ENCODE peak calls at places on chromosomes 4 and X, in seven cellular contexts. One of them, this sample, is unnamed.

GRCh38 chrX:149131780-149132179 is 373.3 kb downstream of the IDS start:
- DNase-seq in IMR-90: no peak
- DNase-seq in tibial nerve: no peak
- DNase-seq in sigmoid colon: no peak
- DNase-seq in testis: no peak
- DNase-seq in vagina: no peak
- DNase-seq in H54: no peak
- DNase-seq in this sample: no peak

GRCh38 chrX:10529344-10529743 is 91.0 kb downstream of the MID1 start:
- DNase-seq in IMR-90: peak; percentile 60
- DNase-seq in tibial nerve: no peak
- DNase-seq in sigmoid colon: no peak
- DNase-seq in testis: no peak
- DNase-seq in vagina: no peak
- DNase-seq in H54: no peak
- DNase-seq in this sample: no peak

GRCh38 chrX:51257490-51257889 is 75.1 kb upstream of the NUDT10 start:
- DNase-seq in IMR-90: no peak
- DNase-seq in tibial nerve: no peak
- DNase-seq in sigmoid colon: no peak
- DNase-seq in testis: no peak
- DNase-seq in vagina: no peak
- DNase-seq in H54: no peak
- DNase-seq in this sample: no peak

GRCh38 chrX:134753185-134754008 is 95.1 kb upstream of the PLAC1 start:
- DNase-seq in IMR-90: peak; percentile 65
- DNase-seq in tibial nerve: no peak
- DNase-seq in sigmoid colon: no peak
- DNase-seq in testis: no peak
- DNase-seq in vagina: no peak
- DNase-seq in H54: peak; percentile 13
- DNase-seq in this sample: no peak

GRCh38 chr4:185028625-185029024 is 10.3 kb downstream of the HELT start:
- DNase-seq in IMR-90: no peak
- DNase-seq in tibial nerve: no peak
- DNase-seq in sigmoid colon: no peak
- DNase-seq in testis: no peak
- DNase-seq in vagina: no peak
- DNase-seq in H54: no peak
- DNase-seq in this sample: no peak

GRCh38 chr4:112895785-112896184 is 153.7 kb upstream of the ANK2 start:
- DNase-seq in IMR-90: no peak
- DNase-seq in tibial nerve: no peak
- DNase-seq in sigmoid colon: no peak
- DNase-seq in testis: no peak
- DNase-seq in vagina: no peak
- DNase-seq in H54: no peak
- DNase-seq in this sample: no peak

GRCh38 chr4:7430368-7430964 is 4.3 kb downstream of the PSAPL1 start:
- DNase-seq in IMR-90: no peak
- DNase-seq in tibial nerve: no peak
- DNase-seq in sigmoid colon: peak; percentile 57
- DNase-seq in testis: peak; percentile 12
- DNase-seq in vagina: no peak
- DNase-seq in H54: no peak
- DNase-seq in this sample: no peak

GRCh38 chr4:144820706-144821105 is 174.8 kb downstream of the HHIP start:
- DNase-seq in IMR-90: peak; percentile 2
- DNase-seq in tibial nerve: no peak
- DNase-seq in sigmoid colon: no peak
- DNase-seq in testis: no peak
- DNase-seq in vagina: no peak
- DNase-seq in H54: no peak
- DNase-seq in this sample: no peak

GRCh38 chr4:1985780-1986577 is 22.8 kb downstream of the NELFA start:
- DNase-seq in IMR-90: no peak
- DNase-seq in tibial nerve: no peak
- DNase-seq in sigmoid colon: no peak
- DNase-seq in testis: no peak
- DNase-seq in vagina: peak; percentile 84
- DNase-seq in H54: no peak
- DNase-seq in this sample: no peak

GRCh38 chrX:24204331-24204730 is 54.8 kb downstream of the ZFX start:
- DNase-seq in IMR-90: peak; percentile 44
- DNase-seq in tibial nerve: no peak
- DNase-seq in sigmoid colon: no peak
- DNase-seq in testis: no peak
- DNase-seq in vagina: no peak
- DNase-seq in H54: no peak
- DNase-seq in this sample: no peak

GRCh38 chrX:118459494-118459893 is 36.1 kb upstream of the DOCK11 start:
- DNase-seq in IMR-90: peak; percentile 47
- DNase-seq in tibial nerve: peak; percentile 9
- DNase-seq in sigmoid colon: no peak
- DNase-seq in testis: no peak
- DNase-seq in vagina: no peak
- DNase-seq in H54: peak; percentile 24
- DNase-seq in this sample: peak; percentile 32

GRCh38 chrX:51456814-51457213 is 39.6 kb downstream of the NUDT11 start:
- DNase-seq in IMR-90: no peak
- DNase-seq in tibial nerve: no peak
- DNase-seq in sigmoid colon: no peak
- DNase-seq in testis: no peak
- DNase-seq in vagina: no peak
- DNase-seq in H54: no peak
- DNase-seq in this sample: peak; percentile 0

GRCh38 chr4:165449333-165449732 is 70.5 kb downstream of the CPE start:
- DNase-seq in IMR-90: no peak
- DNase-seq in tibial nerve: no peak
- DNase-seq in sigmoid colon: no peak
- DNase-seq in testis: no peak
- DNase-seq in vagina: no peak
- DNase-seq in H54: no peak
- DNase-seq in this sample: no peak

GRCh38 chr4:61753739-61754138 is 553.6 kb downstream of the ADGRL3 start:
- DNase-seq in IMR-90: no peak
- DNase-seq in tibial nerve: no peak
- DNase-seq in sigmoid colon: no peak
- DNase-seq in testis: no peak
- DNase-seq in vagina: no peak
- DNase-seq in H54: no peak
- DNase-seq in this sample: no peak

GRCh38 chrX:65581661-65582339 is 47.2 kb upstream of the LAS1L start:
- DNase-seq in IMR-90: peak; percentile 61
- DNase-seq in tibial nerve: peak; percentile 63
- DNase-seq in sigmoid colon: peak; percentile 74
- DNase-seq in testis: peak; percentile 66
- DNase-seq in vagina: no peak
- DNase-seq in H54: peak; percentile 31
- DNase-seq in this sample: peak; percentile 61

GRCh38 chr4:84944952-84945351 is 21.5 kb downstream of the WDFY3 start:
- DNase-seq in IMR-90: peak; percentile 31
- DNase-seq in tibial nerve: no peak
- DNase-seq in sigmoid colon: no peak
- DNase-seq in testis: no peak
- DNase-seq in vagina: no peak
- DNase-seq in H54: no peak
- DNase-seq in this sample: no peak

GRCh38 chrX:43973249-43973672 is at the start of gene NDP:
- DNase-seq in IMR-90: no peak
- DNase-seq in tibial nerve: no peak
- DNase-seq in sigmoid colon: no peak
- DNase-seq in testis: peak; percentile 17
- DNase-seq in vagina: no peak
- DNase-seq in H54: no peak
- DNase-seq in this sample: no peak

GRCh38 chr4:55668449-55668848 is 32.4 kb upstream of the NMU start:
- DNase-seq in IMR-90: no peak
- DNase-seq in tibial nerve: no peak
- DNase-seq in sigmoid colon: no peak
- DNase-seq in testis: no peak
- DNase-seq in vagina: no peak
- DNase-seq in H54: no peak
- DNase-seq in this sample: no peak

GRCh38 chrX:153510383-153510782 is 7.1 kb upstream of the ATP2B3 start:
- DNase-seq in IMR-90: no peak
- DNase-seq in tibial nerve: no peak
- DNase-seq in sigmoid colon: no peak
- DNase-seq in testis: no peak
- DNase-seq in vagina: no peak
- DNase-seq in H54: no peak
- DNase-seq in this sample: no peak

GRCh38 chrX:153511784-153512500 is 5.5 kb upstream of the ATP2B3 start:
- DNase-seq in IMR-90: no peak
- DNase-seq in tibial nerve: no peak
- DNase-seq in sigmoid colon: no peak
- DNase-seq in testis: no peak
- DNase-seq in vagina: no peak
- DNase-seq in H54: no peak
- DNase-seq in this sample: no peak

GRCh38 chrX:153513265-153513664 is 4.2 kb upstream of the ATP2B3 start:
- DNase-seq in IMR-90: no peak
- DNase-seq in tibial nerve: no peak
- DNase-seq in sigmoid colon: no peak
- DNase-seq in testis: no peak
- DNase-seq in vagina: no peak
- DNase-seq in H54: no peak
- DNase-seq in this sample: no peak

GRCh38 chrX:153514259-153514658 is 3.2 kb upstream of the ATP2B3 start:
- DNase-seq in IMR-90: no peak
- DNase-seq in tibial nerve: no peak
- DNase-seq in sigmoid colon: no peak
- DNase-seq in testis: no peak
- DNase-seq in vagina: no peak
- DNase-seq in H54: no peak
- DNase-seq in this sample: no peak

GRCh38 chrX:153512501-153512893 is 4.9 kb upstream of the ATP2B3 start:
- DNase-seq in IMR-90: no peak
- DNase-seq in tibial nerve: no peak
- DNase-seq in sigmoid colon: no peak
- DNase-seq in testis: no peak
- DNase-seq in vagina: no peak
- DNase-seq in H54: no peak
- DNase-seq in this sample: no peak
- TF ChIP-seq POLR2A in IMR-90: no peak
- TF ChIP-seq POLR2A in tibial nerve: no peak
- TF ChIP-seq POLR2A in sigmoid colon: no peak
- TF ChIP-seq POLR2A in testis: no peak
- TF ChIP-seq POLR2A in vagina: no peak
- TF ChIP-seq POLR2A in H54: no peak
- TF ChIP-seq POLR2A in this sample: no peak

GRCh38 chr4:139555073-139555704 is 830 bp downstream of the SETD7 start:
- DNase-seq in IMR-90: peak; percentile 87
- DNase-seq in tibial nerve: peak; percentile 92
- DNase-seq in sigmoid colon: peak; percentile 96
- DNase-seq in testis: peak; percentile 95
- DNase-seq in vagina: no peak
- DNase-seq in H54: peak; percentile 53
- DNase-seq in this sample: peak; percentile 60
- TF ChIP-seq POLR2A in IMR-90: peak; percentile 76
- TF ChIP-seq POLR2A in tibial nerve: peak; percentile 76
- TF ChIP-seq POLR2A in sigmoid colon: peak; percentile 51
- TF ChIP-seq POLR2A in testis: peak; percentile 44
- TF ChIP-seq POLR2A in vagina: no peak
- TF ChIP-seq POLR2A in H54: peak; percentile 93
- TF ChIP-seq POLR2A in this sample: no peak

GRCh38 chrX:136907626-136908025 is 27.1 kb upstream of the RBMX start:
- DNase-seq in IMR-90: no peak
- DNase-seq in tibial nerve: peak; percentile 34
- DNase-seq in sigmoid colon: no peak
- DNase-seq in testis: peak; percentile 50
- DNase-seq in vagina: no peak
- DNase-seq in H54: no peak
- DNase-seq in this sample: no peak

GRCh38 chrX:136910565-136911040 is 30.1 kb upstream of the RBMX start:
- DNase-seq in IMR-90: peak; percentile 42
- DNase-seq in tibial nerve: no peak
- DNase-seq in sigmoid colon: no peak
- DNase-seq in testis: no peak
- DNase-seq in vagina: no peak
- DNase-seq in H54: no peak
- DNase-seq in this sample: no peak

GRCh38 chrX:136909119-136909705 is 28.7 kb upstream of the RBMX start:
- DNase-seq in IMR-90: peak; percentile 45
- DNase-seq in tibial nerve: peak; percentile 70
- DNase-seq in sigmoid colon: peak; percentile 95
- DNase-seq in testis: peak; percentile 78
- DNase-seq in vagina: no peak
- DNase-seq in H54: peak; percentile 66
- DNase-seq in this sample: peak; percentile 85

GRCh38 chrX:136906921-136907510 is 26.5 kb upstream of the RBMX start:
- DNase-seq in IMR-90: no peak
- DNase-seq in tibial nerve: no peak
- DNase-seq in sigmoid colon: no peak
- DNase-seq in testis: no peak
- DNase-seq in vagina: no peak
- DNase-seq in H54: no peak
- DNase-seq in this sample: peak; percentile 2

GRCh38 chrX:136909706-136910564 is 29.4 kb upstream of the RBMX start:
- DNase-seq in IMR-90: peak; percentile 91
- DNase-seq in tibial nerve: peak; percentile 92
- DNase-seq in sigmoid colon: peak; percentile 96
- DNase-seq in testis: peak; percentile 89
- DNase-seq in vagina: no peak
- DNase-seq in H54: peak; percentile 48
- DNase-seq in this sample: peak; percentile 87
- TF ChIP-seq POLR2A in IMR-90: no peak
- TF ChIP-seq POLR2A in tibial nerve: no peak
- TF ChIP-seq POLR2A in sigmoid colon: peak; percentile 52
- TF ChIP-seq POLR2A in testis: no peak
- TF ChIP-seq POLR2A in vagina: no peak
- TF ChIP-seq POLR2A in H54: peak; percentile 34
- TF ChIP-seq POLR2A in this sample: peak; percentile 88

DNA sequence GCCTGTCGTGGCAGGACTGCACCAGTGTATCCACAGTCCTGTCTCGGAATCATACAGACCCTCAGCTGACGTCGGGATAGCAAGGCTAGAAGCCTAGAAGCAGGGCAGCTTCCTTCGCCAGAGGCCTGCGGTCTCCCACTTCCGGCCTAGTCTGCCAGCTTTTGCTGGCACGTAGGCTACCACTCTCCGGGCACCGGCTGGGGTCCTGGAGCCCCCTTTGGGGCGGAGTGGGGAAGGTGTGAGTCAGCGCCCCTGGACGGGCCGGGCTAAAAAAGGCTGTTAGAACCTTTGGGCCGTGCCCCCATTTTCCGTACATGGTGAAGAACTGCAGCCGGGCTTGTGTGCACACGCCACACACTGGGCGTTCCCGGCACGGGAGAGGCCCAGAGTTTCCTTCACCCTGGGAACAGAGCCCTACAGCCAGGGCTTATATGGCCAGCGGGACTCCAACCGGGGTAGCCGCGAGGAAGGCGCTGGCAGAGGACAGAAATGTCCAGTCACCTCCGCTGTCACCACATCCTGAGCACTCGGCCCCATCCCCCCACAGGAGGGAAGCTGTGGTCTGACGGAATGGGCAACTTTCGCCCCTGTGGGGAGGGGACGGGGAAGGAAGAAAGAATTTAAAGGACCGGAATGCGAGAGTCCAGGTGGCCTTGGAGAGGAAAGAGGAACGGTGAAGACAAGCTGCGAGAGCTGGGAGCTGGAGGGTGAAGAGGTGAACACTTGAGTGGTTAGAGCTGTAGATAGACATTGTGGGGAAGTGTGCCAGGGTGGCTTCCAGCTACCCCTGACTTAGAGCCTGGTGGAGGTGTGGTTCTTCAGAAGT is 4.6 kb downstream of the MAGIX start:
- DNase-seq in IMR-90: peak; percentile 73
- DNase-seq in tibial nerve: peak; percentile 47
- DNase-seq in sigmoid colon: peak; percentile 95
- DNase-seq in testis: peak; percentile 38
- DNase-seq in vagina: no peak
- DNase-seq in H54: peak; percentile 42
- DNase-seq in this sample: peak; percentile 74
- TF ChIP-seq POLR2A in IMR-90: peak; percentile 40
- TF ChIP-seq POLR2A in tibial nerve: no peak
- TF ChIP-seq POLR2A in sigmoid colon: peak; percentile 79
- TF ChIP-seq POLR2A in testis: no peak
- TF ChIP-seq POLR2A in vagina: no peak
- TF ChIP-seq POLR2A in H54: no peak
- TF ChIP-seq POLR2A in this sample: peak; percentile 75